ENCODE peak calls at places on chromosomes 3 and 15, in eight cellular contexts. P is cerebellum; F is activated CD4-positive, alpha-beta T cell treated with anti-CD3 and anti-CD28 coated beads for 36 hours; B is GM04504; H is activated gamma-delta T cell treated with anti-CD3 and anti-CD28 coated beads, Interleukin-2, amount 50 U/mL, for 16 hours; J is uterus; G is OCI-M1; A is activated CD8-positive, alpha-beta memory T cell treated with anti-CD3 and anti-CD28 coated beads, Interleukin-2, amount 50 U/mL, for 4 hours. W is an unnamed sample.

GRCh38 chr3:141127344-141128125 is 76.4 kb downstream of the SPSB4 start:
- DNase-seq in P (peak; percentile 92), H (no peak), F (no peak), B (no peak), G (no peak), J (no peak), A (no peak), W (no peak)

GRCh38 chr15:66743204-66743603 is 41.2 kb downstream of the SMAD6 start:
- DNase-seq in H (no peak), A (no peak), P (no peak), G (no peak), J (no peak), F (no peak), B (no peak), W (no peak)

GRCh38 chr3:149767720-149768119 is 15.4 kb upstream of the COMMD2 start:
- DNase-seq in J (no peak), H (no peak), F (no peak), G (no peak), B (no peak), P (no peak), A (no peak), W (no peak)

GRCh38 chr3:52372822-52373504 is 56.8 kb downstream of the DNAH1 start:
- DNase-seq in J (no peak), P (no peak), H (no peak), G (peak; percentile 75), A (no peak), B (no peak), F (peak; percentile 34), W (no peak)

GRCh38 chr3:53748512-53749271 is 97.5 kb downstream of the CHDH start:
- DNase-seq in F (no peak), H (no peak), J (no peak), P (no peak), A (no peak), G (no peak), B (no peak), W (no peak)

GRCh38 chr15:59688383-59688887 is 685 bp downstream of the BNIP2 start:
- DNase-seq in H (no peak), J (no peak), A (no peak), F (peak; percentile 25), G (peak; percentile 79), B (peak; percentile 42), P (no peak), W (peak; percentile 49)

GRCh38 chr3:177069514-177070329 is 127.6 kb downstream of the TBL1XR1 start:
- DNase-seq in H (no peak), F (no peak), J (no peak), B (peak; percentile 42), A (no peak), P (no peak), G (no peak), W (no peak)

GRCh38 chr3:178270838-178271237 is 265.4 kb upstream of the KCNMB2 start:
- DNase-seq in G (no peak), J (no peak), H (no peak), B (no peak), A (no peak), F (no peak), P (no peak), W (no peak)

GRCh38 chr3:146432066-146432465 is 37.3 kb downstream of the PLSCR2 start:
- DNase-seq in G (no peak), H (no peak), P (no peak), B (no peak), F (no peak), J (no peak), A (no peak), W (no peak)

GRCh38 chr15:73331991-73332925 is 36.5 kb downstream of the HCN4 start:
- DNase-seq in H (no peak), A (no peak), B (no peak), G (no peak), P (no peak), J (no peak), F (no peak), W (no peak)

GRCh38 chr15:40763801-40764765 is at the start of gene GCHFR:
- DNase-seq in A (peak; percentile 62), P (peak; percentile 85), F (peak; percentile 85), H (peak; percentile 34), B (peak; percentile 24), J (peak; percentile 78), G (peak; percentile 91), W (no peak)

GRCh38 chr3:139117136-139117675 is 72.5 kb upstream of the PRR23C start:
- DNase-seq in H (no peak), P (no peak), J (no peak), G (no peak), F (peak; percentile 47), A (no peak), B (no peak), W (no peak)

GRCh38 chr3:126056681-126057546 is 27.0 kb downstream of the SLC41A3 start:
- DNase-seq in P (no peak), J (no peak), H (no peak), B (no peak), F (no peak), G (no peak), A (no peak), W (no peak)

GRCh38 chr3:132135628-132136333 is 101.0 kb upstream of the CPNE4 start:
- DNase-seq in H (no peak), P (no peak), A (no peak), G (no peak), B (peak; percentile 94), F (no peak), J (no peak), W (no peak)

GRCh38 chr3:13837751-13838150 is 42.1 kb downstream of the WNT7A start:
- DNase-seq in H (no peak), A (no peak), G (no peak), F (no peak), J (no peak), P (no peak), B (no peak), W (no peak)

GRCh38 chr3:51966016-51966415 is 1.2 kb downstream of the PCBP4 start:
- DNase-seq in F (no peak), A (no peak), G (no peak), H (no peak), J (no peak), B (no peak), P (no peak), W (no peak)

GRCh38 chr3:36206936-36207620 is 173.2 kb upstream of the STAC start:
- DNase-seq in J (no peak), B (no peak), F (no peak), A (no peak), H (no peak), G (no peak), P (no peak), W (no peak)

GRCh38 chr15:69035205-69035917 is 20.9 kb downstream of the NOX5 start:
- DNase-seq in F (peak; percentile 27), J (no peak), H (no peak), P (no peak), G (no peak), A (no peak), B (no peak), W (no peak)